ENCODE peak calls at places on chromosome 3, in seven cellular contexts. E is iris pigment epithelial cell, Z is lower leg skin, N is T47D, D is astrocyte of the spinal cord, P is cerebellar nuclear complex, A is left lung. L is an unnamed sample.

GRCh38 chr3:123883656-123884257 is 375 bp downstream of the MYLK start:
- DNase-seq in E (no peak), A (peak), N (no peak), D (peak), P (no peak), Z (no peak), L (no peak)

GRCh38 chr3:63385629-63386028 is 107.5 kb downstream of the SYNPR start:
- DNase-seq in E (no peak), D (no peak), A (no peak), N (no peak), P (no peak), Z (no peak), L (no peak)

GRCh38 chr3:64687781-64688515 is at the start of gene ADAMTS9:
- DNase-seq in A (peak), Z (peak), D (peak), P (no peak), E (peak), N (no peak), L (no peak)

GRCh38 chr3:30347679-30348216 is 258.7 kb upstream of the TGFBR2 start:
- DNase-seq in E (peak), Z (no peak), A (no peak), D (peak), P (no peak), N (no peak), L (no peak)

GRCh38 chr3:183094711-183095110 is 4.6 kb downstream of the MCCC1 start:
- DNase-seq in E (peak), D (no peak), A (no peak), P (no peak), N (peak), Z (no peak), L (no peak)

GRCh38 chr3:44952689-44953088 is 23.3 kb downstream of the ZDHHC3 start:
- DNase-seq in A (no peak), P (no peak), D (no peak), N (peak), E (no peak), Z (no peak), L (no peak)

GRCh38 chr3:148074057-148074456 is 623.6 kb upstream of the AGTR1 start:
- DNase-seq in A (no peak), E (no peak), Z (no peak), N (no peak), P (no peak), D (no peak), L (no peak)

GRCh38 chr3:23580337-23580736 is 225.4 kb upstream of the UBE2E1 start:
- DNase-seq in Z (no peak), D (peak), E (peak), A (no peak), P (no peak), N (no peak), L (no peak)

GRCh38 chr3:39148116-39149058 is 5.0 kb downstream of the CSRNP1 start:
- DNase-seq in N (no peak), E (peak), A (no peak), D (peak), P (no peak), Z (peak), L (no peak)

GRCh38 chr3:60469481-60469880 is 781.8 kb downstream of the FHIT start:
- DNase-seq in E (no peak), N (no peak), P (no peak), Z (no peak), A (no peak), D (no peak), L (no peak)

GRCh38 chr3:123409443-123410148 is 39.3 kb downstream of the ADCY5 start:
- DNase-seq in E (no peak), P (no peak), Z (no peak), N (no peak), D (no peak), A (no peak), L (no peak)

GRCh38 chr3:14206548-14207177 is 28.0 kb downstream of the LSM3 start:
- DNase-seq in A (no peak), D (no peak), Z (no peak), P (no peak), E (no peak), N (no peak), L (no peak)

GRCh38 chr3:177802151-177802900 is 605.0 kb upstream of the TBL1XR1 start:
- DNase-seq in E (peak), A (no peak), Z (no peak), N (no peak), P (no peak), D (peak), L (peak)

GRCh38 chr3:23900744-23901143 is 16.0 kb downstream of the NKIRAS1 start:
- DNase-seq in D (no peak), A (no peak), E (peak), N (no peak), P (no peak), Z (no peak), L (no peak)

GRCh38 chr3:128484404-128485282 is 8.4 kb downstream of the GATA2 start:
- DNase-seq in D (no peak), P (no peak), Z (no peak), N (no peak), A (peak), E (no peak), L (no peak)

GRCh38 chr3:187994221-187995085 is 159.5 kb upstream of the LPP start:
- DNase-seq in D (peak), P (no peak), E (peak), N (no peak), Z (no peak), A (no peak), L (no peak)

GRCh38 chr3:40585381-40586016 is 60.7 kb downstream of the ZNF621 start:
- DNase-seq in N (no peak), D (no peak), A (no peak), Z (no peak), P (no peak), E (no peak), L (no peak)

GRCh38 chr3:21894459-21895083 is 143.6 kb upstream of the ZNF385D start:
- DNase-seq in Z (no peak), P (no peak), D (peak), N (peak), E (peak), A (no peak), L (peak)

GRCh38 chr3:28173831-28174230 is 67.6 kb upstream of the CMC1 start:
- DNase-seq in P (no peak), E (no peak), D (no peak), A (no peak), N (no peak), Z (no peak), L (no peak)

GRCh38 chr3:188316021-188316722 is 162.2 kb downstream of the LPP start:
- DNase-seq in N (no peak), E (peak), P (no peak), D (no peak), A (no peak), Z (no peak), L (no peak)

GRCh38 chr3:35883929-35884328 is 244.6 kb downstream of the ARPP21 start:
- DNase-seq in D (no peak), N (no peak), E (no peak), A (no peak), Z (no peak), P (no peak), L (no peak)

GRCh38 chr3:62797129-62797528 is 78.1 kb downstream of the CADPS start:
- DNase-seq in N (no peak), D (no peak), E (no peak), P (no peak), Z (no peak), A (no peak), L (no peak)

GRCh38 chr3:65953301-65953812 is 85.4 kb downstream of the MAGI1 start:
- DNase-seq in A (peak), P (no peak), D (no peak), N (peak), Z (peak), E (peak), L (no peak)

GRCh38 chr3:59821274-59821673 is 771.4 kb upstream of the CFAP20DC start:
- DNase-seq in N (no peak), Z (no peak), D (peak), P (no peak), A (no peak), E (no peak), L (no peak)

GRCh38 chr3:126419886-126420786 is 25.4 kb downstream of the CFAP100 start:
- DNase-seq in N (no peak), D (no peak), E (peak), P (no peak), Z (peak), A (no peak), L (no peak)

GRCh38 chr3:156395961-156396700 is 158.8 kb downstream of the SSR3 start:
- DNase-seq in P (no peak), E (no peak), A (no peak), N (no peak), D (no peak), Z (no peak), L (no peak)

GRCh38 chr3:115436767-115437301 is 186.5 kb upstream of the GAP43 start:
- DNase-seq in P (no peak), D (peak), A (no peak), N (no peak), Z (no peak), E (peak), L (peak)

GRCh38 chr3:65847947-65848346 is 190.8 kb downstream of the MAGI1 start:
- DNase-seq in A (no peak), E (no peak), Z (no peak), N (no peak), P (no peak), D (no peak), L (no peak)

GRCh38 chr3:14346191-14346590 is 56.2 kb upstream of the SLC6A6 start:
- DNase-seq in Z (no peak), D (no peak), E (no peak), P (no peak), A (no peak), N (no peak), L (no peak)